ENCODE peak calls at places on chromosome 1, in four cellular contexts. J is NCI-H774, D is choroid plexus epithelial cell, S is progenitor cell of endocrine pancreas. Q is an unnamed sample.

GRCh38 chr1:88433556-88433955 is 250.5 kb upstream of the PKN2 start:
- DNase-seq in J (no peak), D (no peak), S (no peak), Q (no peak)

GRCh38 chr1:39494671-39495410 is 3.4 kb downstream of the BMP8A start:
- DNase-seq in S (no peak), J (no peak), D (no peak), Q (no peak)

GRCh38 chr1:22332795-22333499 is 118.7 kb upstream of the ZBTB40 start:
- DNase-seq in S (no peak), J (no peak), D (no peak), Q (peak)

GRCh38 chr1:114206392-114206791 is 52.7 kb upstream of the SYT6 start:
- DNase-seq in J (no peak), D (no peak), S (no peak), Q (no peak)

GRCh38 chr1:156913809-156914387 is 6.5 kb upstream of the LRRC71 start:
- DNase-seq in D (no peak), S (no peak), J (no peak), Q (no peak)

GRCh38 chr1:204450461-204451257 is 39.0 kb upstream of the PPP1R15B start:
- DNase-seq in D (no peak), J (no peak), S (no peak), Q (no peak)

GRCh38 chr1:177592624-177593023 is 377.2 kb downstream of the SEC16B start:
- DNase-seq in D (no peak), J (no peak), S (no peak), Q (no peak)

GRCh38 chr1:68269637-68270430 is 37.5 kb upstream of the WLS start:
- DNase-seq in D (peak), J (no peak), S (no peak), Q (peak)

GRCh38 chr1:75922698-75923097 is 9.5 kb downstream of the ASB17 start:
- DNase-seq in S (no peak), D (no peak), J (no peak), Q (no peak)

GRCh38 chr1:208179303-208179702 is 64.9 kb downstream of the PLXNA2 start:
- DNase-seq in J (no peak), S (no peak), D (no peak), Q (no peak)

GRCh38 chr1:64505944-64506658 is 36.2 kb downstream of the CACHD1 start:
- DNase-seq in J (peak), S (no peak), D (no peak), Q (no peak)

GRCh38 chr1:28139033-28139712 is 37.3 kb downstream of the PTAFR start:
- DNase-seq in J (no peak), D (peak), S (no peak), Q (no peak)

GRCh38 chr1:246592695-246593094 is 26.4 kb downstream of the CNST start:
- DNase-seq in D (peak), J (no peak), S (no peak), Q (no peak)

GRCh38 chr1:54649921-54650320 is 8.3 kb downstream of the MROH7 start:
- DNase-seq in D (no peak), S (no peak), J (no peak), Q (no peak)

GRCh38 chr1:154954541-154954940 is 1.4 kb downstream of the PBXIP1 start:
- DNase-seq in D (no peak), J (no peak), S (no peak), Q (no peak)

GRCh38 chr1:195903203-195903602 is 705.0 kb downstream of the KCNT2 start:
- DNase-seq in J (no peak), D (no peak), S (no peak), Q (no peak)

GRCh38 chr1:245019904-245020486 is 134.8 kb upstream of the KIF26B start:
- DNase-seq in J (no peak), S (no peak), D (no peak), Q (no peak)

GRCh38 chr1:156961709-156962108 is 41.3 kb downstream of the LRRC71 start:
- DNase-seq in J (no peak), D (no peak), S (no peak), Q (peak)

GRCh38 chr1:184485731-184486723 is 99.2 kb downstream of the C1orf21 start:
- DNase-seq in D (no peak), S (no peak), J (no peak), Q (no peak)

GRCh38 chr1:76018045-76018444 is 56.5 kb upstream of the ST6GALNAC3 start:
- DNase-seq in S (no peak), J (no peak), D (no peak), Q (no peak)

GRCh38 chr1:94709891-94710581 is 110.1 kb upstream of the SLC44A3 start:
- DNase-seq in D (no peak), J (no peak), S (no peak), Q (no peak)

GRCh38 chr1:156838972-156839371 is 19.9 kb downstream of the INSRR start:
- DNase-seq in D (peak), S (no peak), J (peak), Q (no peak)

GRCh38 chr1:56216173-56216572 is 363.2 kb downstream of the PLPP3 start:
- DNase-seq in D (no peak), S (no peak), J (no peak), Q (no peak)

GRCh38 chr1:20048563-20048962 is 21.4 kb upstream of the PLA2G5 start:
- DNase-seq in S (no peak), J (no peak), D (no peak), Q (no peak)

GRCh38 chr1:204331275-204331674 is 28.5 kb downstream of the PLEKHA6 start:
- DNase-seq in J (peak), S (no peak), D (no peak), Q (no peak)

GRCh38 chr1:181061891-181062777 is 26.4 kb upstream of the IER5 start:
- DNase-seq in J (no peak), D (no peak), S (no peak), Q (no peak)

GRCh38 chr1:159005676-159006075 is 4.0 kb upstream of the IFI16 start:
- DNase-seq in S (no peak), J (no peak), D (no peak), Q (no peak)

GRCh38 chr1:33974147-33974546 is 110.3 kb downstream of the HMGB4 start:
- DNase-seq in J (peak), D (no peak), S (no peak), Q (no peak)

GRCh38 chr1:207088731-207089626 is at the start of gene C4BPB:
- DNase-seq in S (no peak), J (no peak), D (no peak), Q (no peak)

GRCh38 chr1:156399355-156400125 is 30.5 kb downstream of the RHBG start:
- DNase-seq in S (no peak), D (no peak), J (no peak), Q (no peak)

GRCh38 chr1:82108843-82109242 is 308.1 kb downstream of the ADGRL2 start:
- DNase-seq in J (no peak), S (no peak), D (no peak), Q (no peak)

GRCh38 chr1:207414606-207415108 is 39.5 kb upstream of the CR2 start:
- DNase-seq in J (no peak), D (no peak), S (no peak), Q (no peak)

GRCh38 chr1:204623365-204623893 is 62.1 kb downstream of the LRRN2 start:
- DNase-seq in J (no peak), S (no peak), D (peak), Q (peak)

GRCh38 chr1:24984800-24985552 is 54.9 kb upstream of the RUNX3 start:
- DNase-seq in D (no peak), S (no peak), J (no peak), Q (no peak)

GRCh38 chr1:180791806-180792205 is 120.9 kb upstream of the KIAA1614 start:
- DNase-seq in D (peak), S (no peak), J (no peak), Q (no peak)

GRCh38 chr1:198156745-198157240 is at the start of gene NEK7:
- DNase-seq in J (peak), S (peak), D (peak), Q (peak)

GRCh38 chr1:67723620-67724019 is 38.6 kb downstream of the GADD45A start:
- DNase-seq in S (no peak), D (peak), J (no peak), Q (no peak)

GRCh38 chr1:199574949-199575348 is 452.6 kb upstream of the NR5A2 start:
- DNase-seq in J (no peak), S (no peak), D (no peak), Q (no peak)

GRCh38 chr1:11535316-11535715 is 56.4 kb downstream of the DISP3 start:
- DNase-seq in D (no peak), S (no peak), J (no peak), Q (no peak)